ENCODE peak calls at places on chromosomes 4 and X, in nine cellular contexts. I is GM06990; L is AG09319; B is NCI-H345; P is EH; J is sciatic nerve; E is AG10803; W is stimulated activated CD4-positive, alpha-beta T cell treated with anti-CD3 and anti-CD28 coated beads, Interleukin-2, amount 100 ng/mL, for 4 hours; X is colonic mucosa. D is an unnamed sample.

GRCh38 chr4:56570041-56570440 is 64.5 kb downstream of the ARL9 start:
- DNase-seq in I (no peak), L (no peak), B (no peak), P (peak), J (no peak), E (no peak), W (no peak), X (no peak), D (peak)

GRCh38 chr4:337932-338758 is 531 bp downstream of the ZNF141 start:
- DNase-seq in I (peak), L (no peak), B (peak), P (no peak), J (peak), E (peak), W (peak), X (peak), D (peak)

GRCh38 chr4:16516796-16517413 is 290.6 kb upstream of the TAPT1 start:
- DNase-seq in I (no peak), L (peak), B (peak), P (peak), J (peak), E (peak), W (no peak), X (peak), D (peak)

GRCh38 chr4:174714393-174715211 is 114.4 kb downstream of the GLRA3 start:
- DNase-seq in I (no peak), L (no peak), B (peak), P (peak), J (no peak), E (peak), W (no peak), X (peak), D (peak)

GRCh38 chrX:38929966-38930421 is 128.7 kb downstream of the MID1IP1 start:
- DNase-seq in I (no peak), L (peak), B (no peak), P (peak), J (no peak), E (peak), W (no peak), X (no peak), D (peak)

GRCh38 chr4:7166286-7166685 is 26.1 kb upstream of the SORCS2 start:
- DNase-seq in I (no peak), L (no peak), B (no peak), P (no peak), J (peak), E (no peak), W (no peak), X (no peak), D (no peak)

GRCh38 chrX:47232803-47233332 is at the start of gene USP11:
- DNase-seq in I (peak), L (no peak), B (peak), P (peak), J (no peak), E (peak), W (no peak), X (no peak), D (peak)

GRCh38 chr4:184472540-184473264 is 1.6 kb downstream of the IRF2 start:
- DNase-seq in I (peak), L (no peak), B (peak), P (peak), J (peak), E (peak), W (no peak), X (peak), D (peak)

GRCh38 chrX:349196-349595 is 30.6 kb upstream of the GTPBP6 start:
- DNase-seq in I (no peak), L (no peak), B (no peak), P (no peak), J (no peak), E (no peak), W (no peak), X (no peak), D (no peak)

GRCh38 chr4:5750052-5750950 is 39.3 kb downstream of the EVC start:
- DNase-seq in I (no peak), L (no peak), B (no peak), P (peak), J (no peak), E (peak), W (no peak), X (no peak), D (peak)

GRCh38 chrX:120302434-120302833 is 8.8 kb downstream of the TMEM255A start:
- DNase-seq in I (peak), L (no peak), B (no peak), P (no peak), J (no peak), E (no peak), W (no peak), X (peak), D (no peak)

GRCh38 chr4:76053730-76054129 is 17.9 kb upstream of the CXCL11 start:
- DNase-seq in I (no peak), L (no peak), B (no peak), P (no peak), J (no peak), E (no peak), W (no peak), X (no peak), D (no peak)

GRCh38 chr4:152850377-152850776 is 70.6 kb downstream of the ARFIP1 start:
- DNase-seq in I (peak), L (no peak), B (no peak), P (peak), J (no peak), E (peak), W (peak), X (no peak), D (peak)

GRCh38 chr4:30714408-30715031 is 5.6 kb upstream of the PCDH7 start:
- DNase-seq in I (no peak), L (no peak), B (peak), P (peak), J (no peak), E (peak), W (no peak), X (peak), D (peak)

GRCh38 chrX:40068048-40068447 is 29.7 kb downstream of the BCOR start:
- DNase-seq in I (no peak), L (no peak), B (peak), P (peak), J (no peak), E (peak), W (no peak), X (no peak), D (peak)

D was measured in ELR.